ENCODE peak calls at places on chromosomes 11 and 22, in seven cellular contexts. Y is fibroblast of lung, H is heart right ventricle, A is fibroblast of pulmonary artery, T is AG09309, U is cardiac fibroblast, E is PC-3. L is an unnamed sample.

GRCh38 chr11:131980878-131981668 is 610.7 kb downstream of the NTM start:
- DNase-seq in U (peak), E (no peak), T (no peak), H (no peak), A (no peak), Y (peak), L (no peak)

GRCh38 chr11:499201-500076 is 7.6 kb downstream of the RNH1 start:
- DNase-seq in U (no peak), T (no peak), A (no peak), E (no peak), Y (no peak), H (peak), L (no peak)

GRCh38 chr11:32448232-32448631 is 12.9 kb upstream of the WT1 start:
- DNase-seq in A (peak), Y (peak), T (no peak), E (peak), U (peak), H (no peak), L (peak)

GRCh38 chr11:2913776-2914474 is 15.3 kb downstream of the PHLDA2 start:
- DNase-seq in E (no peak), A (no peak), H (no peak), Y (no peak), T (no peak), U (no peak), L (no peak)

GRCh38 chr22:26672590-26673468 is 15.4 kb downstream of the MIAT start:
- DNase-seq in H (peak), U (peak), Y (peak), E (peak), T (peak), A (peak), L (peak)

GRCh38 chr22:50304528-50305392 is 2.7 kb downstream of the PLXNB2 start:
- DNase-seq in H (peak), A (peak), Y (peak), T (no peak), E (peak), U (peak), L (peak)

GRCh38 chr11:82547163-82547560 is 186.5 kb downstream of the FAM181B start:
- DNase-seq in Y (no peak), T (no peak), E (no peak), U (no peak), A (no peak), H (no peak), L (no peak)

GRCh38 chr22:29263791-29264216 is 4.0 kb downstream of the RHBDD3 start:
- DNase-seq in E (no peak), Y (no peak), U (no peak), H (no peak), T (no peak), A (no peak), L (no peak)

GRCh38 chr22:37197451-37198289 is 9.6 kb upstream of the C1QTNF6 start:
- DNase-seq in T (no peak), H (peak), U (peak), A (peak), E (peak), Y (peak), L (peak)

GRCh38 chr11:117882539-117882938 is 6.1 kb upstream of the FXYD6 start:
- DNase-seq in U (no peak), A (no peak), E (no peak), H (no peak), Y (no peak), T (no peak), L (no peak)

GRCh38 chr22:40221055-40221414 is 43.3 kb downstream of the TNRC6B start:
- DNase-seq in H (no peak), Y (no peak), E (no peak), T (no peak), U (no peak), A (no peak), L (no peak)

GRCh38 chr11:57761301-57762234 is at the start of gene CTNND1:
- DNase-seq in A (peak), Y (peak), H (peak), T (peak), E (peak), U (peak), L (peak)

GRCh38 chr11:9150944-9151343 is 59.5 kb upstream of the SCUBE2 start:
- DNase-seq in Y (no peak), E (no peak), T (no peak), H (no peak), U (peak), A (peak), L (no peak)

GRCh38 chr22:46337870-46338269 is 2.4 kb downstream of the TRMU start:
- DNase-seq in T (no peak), A (no peak), E (no peak), Y (no peak), U (no peak), H (no peak), L (no peak)

GRCh38 chr11:123719452-123719851 is 22.0 kb downstream of the ZNF202 start:
- DNase-seq in Y (peak), A (peak), E (peak), U (peak), T (no peak), H (no peak), L (no peak)

GRCh38 chr22:30159082-30159481 is 78.8 kb downstream of the HORMAD2 start:
- DNase-seq in H (no peak), Y (no peak), E (no peak), T (no peak), A (no peak), U (peak), L (no peak)

GRCh38 chr11:30150425-30150824 is 80.4 kb upstream of the FSHB start:
- DNase-seq in Y (no peak), H (no peak), U (no peak), A (no peak), E (no peak), T (no peak), L (no peak)

GRCh38 chr11:102085864-102086551 is 24.2 kb upstream of the YAP1 start:
- DNase-seq in A (peak), H (no peak), U (peak), E (peak), T (no peak), Y (peak), L (no peak)

GRCh38 chr11:102430158-102430836 is 22.3 kb downstream of the TMEM123 start:
- DNase-seq in E (no peak), Y (peak), H (no peak), A (no peak), T (no peak), U (no peak), L (no peak)

GRCh38 chr22:22045576-22046335 is 63.2 kb upstream of the TOP3B start:
- DNase-seq in A (no peak), H (no peak), U (no peak), Y (no peak), E (no peak), T (no peak), L (no peak)

GRCh38 chr11:118911113-118911879 is 14.4 kb downstream of the BCL9L start:
- DNase-seq in Y (peak), E (peak), T (no peak), A (no peak), U (peak), H (no peak), L (peak)

GRCh38 chr22:36730176-36730858 is 26.8 kb upstream of the CACNG2 start:
- DNase-seq in T (no peak), H (no peak), A (no peak), E (no peak), Y (no peak), U (no peak), L (no peak)

GRCh38 chr11:64867748-64868462 is 10.5 kb downstream of the EHD1 start:
- DNase-seq in H (no peak), U (peak), E (peak), T (no peak), A (no peak), Y (peak), L (no peak)

GRCh38 chr22:24230911-24231656 is 13.8 kb downstream of the GGT5 start:
- DNase-seq in E (no peak), Y (no peak), A (no peak), U (peak), T (no peak), H (peak), L (no peak)

GRCh38 chr11:59815754-59816153 is 5.2 kb upstream of the MRPL16 start:
- DNase-seq in T (no peak), E (no peak), Y (no peak), A (no peak), U (no peak), H (no peak), L (no peak)

GRCh38 chr11:120952503-120953229 is 71.2 kb upstream of the TBCEL start:
- DNase-seq in H (peak), Y (peak), U (peak), T (peak), E (peak), A (peak), L (peak)

GRCh38 chr11:134238956-134239355 is 14.2 kb downstream of the THYN1 start:
- DNase-seq in A (no peak), U (no peak), E (no peak), T (no peak), Y (no peak), H (no peak), L (no peak)
- TF ChIP-seq CTCF in A (no peak), U (no peak), E (no peak), T (no peak), Y (no peak), H (no peak), L (no peak)

DNA sequence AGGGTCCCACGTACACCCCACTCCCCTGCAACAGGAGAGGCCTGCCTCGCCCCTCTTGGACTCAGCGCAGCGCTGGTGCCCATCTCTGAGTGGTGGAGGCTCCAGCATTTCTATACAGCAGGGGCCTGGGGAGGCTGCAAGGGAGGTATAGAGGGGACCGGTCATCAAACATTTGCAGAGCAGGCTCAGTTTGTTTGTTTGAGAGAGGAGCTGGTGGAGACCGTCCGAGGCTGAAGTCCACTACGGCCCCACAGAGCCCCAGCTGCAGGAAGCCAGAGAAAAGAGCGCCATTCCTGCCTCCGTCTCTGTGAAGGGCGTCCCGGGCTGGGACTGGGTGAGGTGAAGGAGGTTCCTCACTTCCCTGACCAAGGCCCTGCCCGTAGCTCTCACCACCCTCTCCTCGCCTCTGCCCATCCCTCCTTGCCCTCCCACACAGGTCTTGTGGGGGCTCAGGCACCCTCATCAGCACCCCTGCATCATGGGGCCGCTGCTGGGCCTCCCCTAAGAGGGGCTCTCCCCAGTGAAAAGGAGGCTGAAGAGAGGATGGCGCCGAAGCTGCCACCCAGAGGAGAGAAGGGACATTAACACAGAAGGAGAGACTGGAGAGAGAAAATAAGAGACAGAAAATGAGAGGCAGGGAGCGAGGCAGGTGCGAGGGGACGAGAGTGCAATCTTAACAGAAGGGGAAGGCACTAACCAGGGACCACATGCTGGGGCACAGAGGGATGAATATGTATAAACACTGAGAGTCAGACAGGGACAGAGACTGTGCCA is 24.6 kb downstream of the RPUSD4 start:
- DNase-seq in A (no peak), H (no peak), E (no peak), Y (no peak), U (no peak), T (no peak), L (no peak)
- TF ChIP-seq CTCF in A (peak), H (peak), E (peak), Y (peak), U (no peak), T (peak), L (no peak)

DNA sequence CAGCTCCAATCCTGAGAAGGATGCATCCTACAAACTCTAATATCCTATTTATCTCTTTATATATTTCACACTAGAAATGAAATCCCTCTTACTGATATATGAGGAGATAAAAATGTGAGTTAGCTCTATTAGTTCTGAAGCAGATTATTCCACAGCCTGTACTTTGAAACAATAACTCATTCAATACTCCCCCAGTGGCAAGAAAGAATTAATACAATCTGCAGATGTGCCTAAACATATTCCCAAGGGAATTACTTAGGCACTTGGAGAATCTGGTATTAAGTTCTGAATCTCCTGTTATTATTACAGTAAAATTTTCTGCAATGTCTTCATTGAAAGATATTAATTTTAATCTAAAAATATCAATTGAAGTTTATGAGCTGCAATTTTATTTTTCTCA is 59.4 kb downstream of the DDI1 start:
- DNase-seq in T (no peak), H (no peak), E (no peak), U (no peak), Y (no peak), A (peak), L (no peak)
- TF ChIP-seq CTCF in T (no peak), H (peak), E (no peak), U (no peak), Y (no peak), A (peak), L (no peak)

GRCh38 chr11:6393989-6394670 is 3.9 kb downstream of the SMPD1 start:
- DNase-seq in H (no peak), Y (no peak), T (no peak), E (no peak), A (no peak), U (no peak), L (no peak)
- TF ChIP-seq CTCF in H (no peak), Y (no peak), T (no peak), E (no peak), A (no peak), U (no peak), L (no peak)

DNA sequence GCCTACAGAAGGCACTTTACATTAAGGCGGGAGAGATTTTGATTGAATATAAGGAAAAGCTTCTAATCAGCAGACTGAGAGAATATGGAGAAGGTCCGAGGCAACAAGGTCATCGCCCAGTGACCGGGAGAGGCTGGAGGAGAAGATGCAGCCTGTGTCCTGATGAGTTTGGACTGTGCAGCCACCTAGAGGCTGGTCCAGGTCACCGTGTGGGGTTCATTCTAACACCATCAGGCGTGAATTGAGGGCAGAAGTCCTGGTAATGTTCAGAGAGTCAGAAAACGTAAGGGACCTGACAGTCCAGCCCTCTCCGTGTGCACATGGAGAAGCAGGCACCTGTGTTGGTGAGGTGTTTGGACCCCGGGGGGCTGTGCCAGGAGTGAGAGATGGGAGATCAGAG is 102.7 kb downstream of the FEZ1 start:
- DNase-seq in A (no peak), E (no peak), U (no peak), H (no peak), Y (no peak), T (no peak), L (no peak)
- TF ChIP-seq CTCF in A (no peak), E (peak), U (no peak), H (peak), Y (no peak), T (no peak), L (no peak)